ENCODE peak calls at places on chromosomes 2 and 18, in six cellular contexts. T is AG09319, E is breast epithelium, P is BJ, U is cardiac fibroblast, A is B cell. I is an unnamed sample.

GRCh38 chr18:75896865-75897264 is 469.4 kb upstream of the SMIM21 start:
- DNase-seq in T (no peak), E (no peak), P (no peak), U (no peak), A (no peak), I (no peak)

GRCh38 chr2:41521191-41521590 is 526.6 kb upstream of the PKDCC start:
- DNase-seq in T (no peak), E (no peak), P (no peak), U (no peak), A (no peak), I (no peak)

GRCh38 chr18:42414756-42415454 is 459.9 kb downstream of the PIK3C3 start:
- DNase-seq in T (no peak), E (no peak), P (no peak), U (peak; percentile 73), A (no peak), I (no peak)

GRCh38 chr2:179263460-179264237 is 983 bp downstream of the SESTD1 start:
- DNase-seq in T (no peak), E (peak; percentile 59), P (no peak), U (peak; percentile 74), A (peak; percentile 23), I (peak; percentile 73)

GRCh38 chr18:44602845-44603244 is 77.8 kb upstream of the SETBP1 start:
- DNase-seq in T (no peak), E (no peak), P (no peak), U (no peak), A (no peak), I (no peak)

GRCh38 chr2:127155901-127156300 is 48.9 kb upstream of the BIN1 start:
- DNase-seq in T (no peak), E (no peak), P (no peak), U (peak; percentile 87), A (no peak), I (no peak)

GRCh38 chr2:236714061-236714460 is 144.4 kb downstream of the ACKR3 start:
- DNase-seq in T (no peak), E (no peak), P (no peak), U (no peak), A (no peak), I (no peak)

GRCh38 chr2:186201371-186201770 is 284.7 kb upstream of the ZC3H15 start:
- DNase-seq in T (no peak), E (no peak), P (no peak), U (peak; percentile 14), A (no peak), I (no peak)

GRCh38 chr2:46315103-46315890 is 18.1 kb downstream of the EPAS1 start:
- DNase-seq in T (peak; percentile 75), E (peak; percentile 90), P (peak; percentile 86), U (peak; percentile 98), A (no peak), I (no peak)

GRCh38 chr2:239220976-239221375 is 179.8 kb downstream of the HDAC4 start:
- DNase-seq in T (no peak), E (no peak), P (no peak), U (no peak), A (no peak), I (no peak)

GRCh38 chr2:120565929-120566328 is 169.7 kb upstream of the GLI2 start:
- DNase-seq in T (no peak), E (no peak), P (no peak), U (no peak), A (no peak), I (no peak)

GRCh38 chr2:132421198-132421780 is 4.7 kb downstream of the GPR39 start:
- DNase-seq in T (no peak), E (no peak), P (no peak), U (no peak), A (no peak), I (no peak)

GRCh38 chr2:237282568-237283128 is 131.3 kb downstream of the COL6A3 start:
- DNase-seq in T (no peak), E (no peak), P (no peak), U (no peak), A (no peak), I (no peak)

GRCh38 chr2:7671312-7671711 is 754.1 kb downstream of the RNF144A start:
- DNase-seq in T (no peak), E (no peak), P (no peak), U (no peak), A (no peak), I (no peak)

GRCh38 chr2:222352981-222353380 is 54.2 kb upstream of the PAX3 start:
- DNase-seq in T (no peak), E (no peak), P (no peak), U (no peak), A (no peak), I (no peak)

GRCh38 chr2:37343537-37344434 is 644 bp upstream of the QPCT start:
- DNase-seq in T (no peak), E (no peak), P (no peak), U (peak; percentile 69), A (no peak), I (no peak)

GRCh38 chr2:169512525-169512924 is 3.0 kb downstream of the KLHL41 start:
- DNase-seq in T (no peak), E (no peak), P (no peak), U (no peak), A (no peak), I (no peak)

GRCh38 chr18:79433431-79433830 is 37.7 kb downstream of the NFATC1 start:
- DNase-seq in T (no peak), E (no peak), P (no peak), U (no peak), A (no peak), I (no peak)

GRCh38 chr18:79432376-79433120 is 36.8 kb downstream of the NFATC1 start:
- DNase-seq in T (no peak), E (no peak), P (no peak), U (no peak), A (no peak), I (no peak)

GRCh38 chr18:79438089-79438488 is 42.4 kb downstream of the NFATC1 start:
- DNase-seq in T (no peak), E (no peak), P (no peak), U (no peak), A (no peak), I (no peak)

GRCh38 chr18:79436556-79437275 is 41.0 kb downstream of the NFATC1 start:
- DNase-seq in T (no peak), E (no peak), P (no peak), U (no peak), A (no peak), I (no peak)

DNA sequence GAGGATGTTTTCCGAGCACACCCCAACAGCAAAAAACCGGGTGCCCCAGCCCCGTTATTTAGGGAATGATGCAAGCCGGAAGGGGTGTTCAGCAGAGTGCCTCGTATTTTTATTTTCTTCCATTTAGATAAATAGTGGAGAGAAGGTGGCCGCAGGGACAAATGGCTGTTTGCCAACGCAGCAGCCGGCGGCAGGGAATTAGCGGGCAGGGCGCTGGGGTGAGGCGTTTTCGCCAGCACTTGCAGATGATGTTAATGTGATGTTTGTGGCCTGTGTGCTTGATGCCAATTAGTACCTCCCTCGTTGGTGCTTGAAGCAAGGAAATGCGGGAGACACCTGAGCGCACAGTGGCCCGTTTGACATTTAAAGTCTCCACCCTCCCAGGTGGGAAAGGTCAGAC is 38.9 kb downstream of the NFATC1 start:
- DNase-seq in T (no peak), E (no peak), P (no peak), U (no peak), A (no peak), I (no peak)
- TF ChIP-seq CTCF in T (no peak), E (no peak), P (no peak), U (no peak), A (no peak), I (no peak)

DNA sequence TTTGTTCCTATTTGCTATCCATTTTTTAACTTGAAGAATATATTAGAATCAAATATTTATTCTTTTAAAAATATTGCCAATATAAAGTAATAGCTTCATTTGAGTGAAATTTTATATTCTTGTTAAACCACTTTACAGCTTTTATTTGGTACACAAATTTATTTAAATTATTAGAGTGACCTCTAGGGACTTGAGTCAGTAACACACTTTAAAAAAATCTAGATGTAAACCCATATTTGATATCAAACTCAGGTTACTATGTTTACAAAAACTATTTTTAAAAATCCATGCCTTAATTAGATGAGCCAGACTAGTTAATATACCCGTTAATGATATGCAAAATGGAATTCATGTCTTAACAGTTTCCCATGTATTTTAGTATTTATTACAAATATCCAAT is 134.6 kb downstream of the MAP4K4 start:
- DNase-seq in T (no peak), E (no peak), P (no peak), U (no peak), A (no peak), I (no peak)
- TF ChIP-seq CTCF in T (peak; percentile 25), E (peak; percentile 19), P (peak; percentile 21), U (no peak), A (peak; percentile 18), I (peak; percentile 31)

DNA sequence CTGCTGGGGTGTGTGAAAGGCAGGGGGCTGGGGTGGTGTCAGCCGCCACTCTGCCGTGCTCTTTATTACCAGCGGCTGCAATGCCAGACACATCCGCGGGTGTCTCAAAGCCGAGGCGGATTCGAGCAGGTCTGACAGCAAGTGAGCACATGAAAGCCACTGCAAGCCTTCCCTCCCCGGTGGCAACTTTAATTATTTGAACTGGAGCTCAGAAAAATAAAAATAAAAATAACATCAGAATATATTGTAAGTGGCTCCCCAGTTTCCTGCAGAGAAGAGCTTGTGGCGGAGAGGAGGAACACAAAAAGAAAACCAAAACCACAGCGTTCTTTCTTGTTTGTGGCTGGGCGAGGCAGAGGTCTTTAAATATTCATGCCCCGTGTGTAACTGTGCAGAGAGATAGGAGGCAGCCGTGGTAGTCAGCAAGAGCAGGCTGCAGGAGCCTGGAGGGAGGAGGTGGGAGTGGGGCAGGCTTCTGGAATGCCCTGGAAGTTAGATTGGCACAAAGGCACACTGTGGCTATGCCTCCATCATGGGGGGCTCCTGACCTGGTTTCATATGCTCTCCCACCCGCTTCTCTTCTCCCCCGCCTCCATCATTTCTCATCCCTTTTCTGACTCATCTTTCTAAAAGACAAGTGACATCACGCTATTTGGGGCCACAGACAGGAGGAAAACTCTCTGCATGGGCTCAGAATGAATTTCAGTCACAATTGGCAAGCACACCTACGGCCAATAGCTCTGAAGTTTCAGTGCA is 199.8 kb downstream of the CLIP4 start:
- DNase-seq in T (no peak), E (no peak), P (no peak), U (no peak), A (peak; percentile 26), I (peak; percentile 64)
- TF ChIP-seq CTCF in T (no peak), E (no peak), P (no peak), U (no peak), A (no peak), I (no peak)

GRCh38 chr2:73828389-73828817 is 358 bp upstream of the STAMBP start:
- DNase-seq in T (no peak), E (no peak), P (no peak), U (no peak), A (no peak), I (no peak)

GRCh38 chr2:73825408-73825807 is 3.4 kb upstream of the STAMBP start:
- DNase-seq in T (no peak), E (no peak), P (no peak), U (no peak), A (no peak), I (no peak)

GRCh38 chr2:73827660-73828388 is 937 bp upstream of the STAMBP start:
- DNase-seq in T (no peak), E (no peak), P (no peak), U (no peak), A (no peak), I (no peak)

GRCh38 chr2:73828818-73829570 is at the start of gene STAMBP:
- DNase-seq in T (peak; percentile 85), E (peak; percentile 97), P (peak; percentile 73), U (peak; percentile 96), A (peak; percentile 84), I (peak; percentile 95)

DNA sequence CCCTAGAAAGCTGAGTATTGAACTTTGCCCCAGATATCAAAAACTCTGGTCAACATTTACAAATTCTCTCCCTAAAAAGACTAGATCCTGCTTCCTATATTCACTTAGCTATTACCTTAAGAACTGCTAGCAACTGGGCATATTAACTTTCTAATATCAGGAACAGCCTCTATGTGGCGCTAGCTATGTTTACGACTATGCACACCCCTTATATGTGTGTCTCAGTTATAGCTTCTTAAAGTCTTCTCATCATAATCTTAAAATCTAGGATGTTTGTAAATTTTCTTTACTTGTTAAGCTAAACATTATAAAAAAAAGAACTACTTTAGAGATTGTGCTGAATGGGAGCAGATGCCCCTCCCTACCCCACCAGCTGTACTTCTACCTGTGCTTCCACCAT is 1.7 kb upstream of the STAMBP start:
- DNase-seq in T (no peak), E (no peak), P (no peak), U (peak; percentile 59), A (no peak), I (no peak)
- TF ChIP-seq CTCF in T (peak; percentile 34), E (no peak), P (peak; percentile 33), U (peak; percentile 52), A (peak; percentile 28), I (no peak)